ENCODE peak calls at places on chromosomes 2 and 18, in six cellular contexts. D, P, Z, V, H and J are unnamed samples.

GRCh38 chr2:226979004-226979403 is 143.2 kb downstream of the RHBDD1 start:
- DNase-seq in D (peak; percentile 84), P (no peak), Z (no peak), V (no peak), H (no peak), J (no peak)

GRCh38 chr18:50788284-50788683 is 31.5 kb downstream of the MRO start:
- DNase-seq in D (no peak), P (no peak), Z (no peak), V (no peak), H (no peak), J (no peak)

GRCh38 chr18:3411327-3411726 is 38.6 kb upstream of the TGIF1 start:
- DNase-seq in D (no peak), P (no peak), Z (no peak), V (no peak), H (no peak), J (no peak)

GRCh38 chr2:239109041-239109915 is 261.4 kb downstream of the TWIST2 start:
- DNase-seq in D (no peak), P (no peak), Z (peak; percentile 7), V (no peak), H (no peak), J (no peak)

GRCh38 chr2:10329880-10330699 is 27.4 kb downstream of the HPCAL1 start:
- DNase-seq in D (no peak), P (no peak), Z (peak; percentile 83), V (peak; percentile 78), H (peak; percentile 65), J (no peak)

GRCh38 chr2:45935791-45936622 is 284.5 kb downstream of the PRKCE start:
- DNase-seq in D (peak; percentile 88), P (no peak), Z (peak; percentile 90), V (peak; percentile 79), H (peak; percentile 95), J (peak; percentile 86)

GRCh38 chr18:24011095-24011917 is 3.2 kb upstream of the TTC39C start:
- DNase-seq in D (no peak), P (no peak), Z (no peak), V (no peak), H (no peak), J (no peak)

GRCh38 chr2:6986251-6986893 is 69.2 kb downstream of the RNF144A start:
- DNase-seq in D (peak; percentile 19), P (no peak), Z (peak; percentile 7), V (no peak), H (no peak), J (peak; percentile 78)

GRCh38 chr18:55268146-55268545 is 308.9 kb upstream of the CCDC68 start:
- DNase-seq in D (no peak), P (peak; percentile 94), Z (peak; percentile 31), V (no peak), H (no peak), J (no peak)

GRCh38 chr2:113010088-113010487 is 4.8 kb downstream of the IL36A start:
- DNase-seq in D (no peak), P (no peak), Z (no peak), V (no peak), H (no peak), J (no peak)

GRCh38 chr18:10453885-10454772 is at the start of gene APCDD1:
- DNase-seq in D (no peak), P (no peak), Z (no peak), V (peak; percentile 21), H (peak; percentile 7), J (peak; percentile 57)

GRCh38 chr2:8577573-8577972 is 104.3 kb upstream of the ID2 start:
- DNase-seq in D (no peak), P (no peak), Z (no peak), V (no peak), H (no peak), J (no peak)

GRCh38 chr2:172372436-172372835 is 55.0 kb upstream of the ITGA6 start:
- DNase-seq in D (no peak), P (no peak), Z (no peak), V (no peak), H (no peak), J (no peak)

GRCh38 chr2:184679219-184680018 is 81.1 kb downstream of the ZNF804A start:
- DNase-seq in D (no peak), P (no peak), Z (no peak), V (no peak), H (no peak), J (no peak)

GRCh38 chr18:24432618-24433017 is 6.1 kb downstream of the IMPACT start:
- DNase-seq in D (no peak), P (no peak), Z (no peak), V (no peak), H (no peak), J (peak; percentile 70)

GRCh38 chr18:79490593-79491551 is 95.1 kb downstream of the NFATC1 start:
- DNase-seq in D (no peak), P (no peak), Z (no peak), V (no peak), H (no peak), J (no peak)

GRCh38 chr2:230909841-230910545 is 15.0 kb downstream of the GPR55 start:
- DNase-seq in D (no peak), P (no peak), Z (no peak), V (no peak), H (no peak), J (no peak)

GRCh38 chr2:230758566-230759480 is 46.2 kb downstream of the CAB39 start:
- DNase-seq in D (no peak), P (no peak), Z (no peak), V (no peak), H (no peak), J (peak; percentile 82)

GRCh38 chr18:26723986-26724385 is 141.5 kb downstream of the AQP4 start:
- DNase-seq in D (no peak), P (no peak), Z (no peak), V (no peak), H (no peak), J (peak; percentile 71)

GRCh38 chr2:160429248-160430000 is 64.2 kb downstream of the RBMS1 start:
- DNase-seq in D (peak; percentile 34), P (no peak), Z (peak; percentile 77), V (peak; percentile 52), H (no peak), J (peak; percentile 83)

GRCh38 chr2:69184224-69184623 is 171.2 kb downstream of the ANTXR1 start:
- DNase-seq in D (no peak), P (no peak), Z (no peak), V (no peak), H (no peak), J (no peak)

GRCh38 chr2:25371253-25372241 is 29.8 kb upstream of the DNMT3A start:
- DNase-seq in D (no peak), P (no peak), Z (no peak), V (no peak), H (no peak), J (no peak)

GRCh38 chr2:156334496-156335478 is 2.3 kb upstream of the NR4A2 start:
- DNase-seq in D (peak; percentile 92), P (no peak), Z (peak; percentile 90), V (peak; percentile 18), H (peak; percentile 71), J (no peak)

GRCh38 chr2:134361648-134362047 is 107.8 kb downstream of the MGAT5 start:
- DNase-seq in D (no peak), P (no peak), Z (no peak), V (peak; percentile 25), H (no peak), J (no peak)

GRCh38 chr2:143217512-143218136 is 88.4 kb downstream of the ARHGAP15 start:
- DNase-seq in D (peak; percentile 18), P (no peak), Z (no peak), V (no peak), H (no peak), J (peak; percentile 68)

DNA sequence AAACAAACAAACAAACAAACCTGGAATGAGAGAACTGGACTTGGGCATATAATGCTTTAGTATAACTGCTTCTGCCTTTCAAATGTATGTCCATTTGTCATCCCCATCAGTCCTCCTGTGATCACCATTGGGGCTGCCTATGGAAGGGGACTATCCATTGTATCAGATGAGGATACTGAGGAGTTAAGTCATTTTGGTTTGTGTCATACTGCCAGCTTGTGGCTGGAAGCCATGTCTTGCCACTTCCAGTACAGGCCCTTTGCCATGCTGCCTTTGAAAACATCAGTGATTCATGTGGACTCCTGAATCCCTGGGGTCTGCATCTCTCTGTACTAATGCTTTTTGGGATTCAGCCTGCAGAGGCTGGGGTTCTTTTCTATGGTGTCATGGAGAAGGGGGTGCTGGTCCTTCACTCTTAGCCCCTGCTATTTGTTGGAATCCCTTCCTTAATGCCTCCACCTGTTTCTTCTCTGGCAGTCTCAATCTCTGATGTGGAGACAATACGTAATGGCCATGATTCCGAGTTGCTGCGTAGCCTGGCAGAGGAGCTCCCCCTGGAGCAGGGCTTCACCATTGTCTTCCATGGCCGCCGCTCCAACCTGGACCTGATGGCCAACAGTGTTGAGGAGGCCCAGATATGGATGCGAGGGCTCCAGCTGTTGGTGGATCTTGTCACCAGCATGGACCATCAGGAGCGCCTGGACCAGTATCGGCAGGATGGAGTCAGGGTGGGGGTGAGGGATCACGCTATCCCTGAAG is 10.6 kb downstream of the PLCD4 start:
- DNase-seq in D (no peak), P (no peak), Z (no peak), V (peak; percentile 18), H (no peak), J (peak; percentile 37)
- TF ChIP-seq CTCF in D (peak; percentile 13), P (peak; percentile 21), Z (no peak), V (peak; percentile 44), H (no peak), J (no peak)

GRCh38 chr18:48657446-48658120 is 118.8 kb downstream of the CTIF start:
- DNase-seq in D (no peak), P (no peak), Z (no peak), V (no peak), H (no peak), J (no peak)
- TF ChIP-seq MYC in D (no peak), P (no peak), Z (no peak), V (no peak), H (no peak), J (no peak)

GRCh38 chr2:3491716-3492474 is 27.4 kb downstream of the ADI1 start:
- DNase-seq in D (no peak), P (no peak), Z (no peak), V (no peak), H (no peak), J (no peak)
- TF ChIP-seq CTCF in D (no peak), P (no peak), Z (no peak), V (no peak), H (no peak), J (no peak)

GRCh38 chr18:59551902-59552635 is 145.2 kb downstream of the CCBE1 start:
- DNase-seq in D (no peak), P (no peak), Z (no peak), V (no peak), H (no peak), J (no peak)

GRCh38 chr18:59546164-59546563 is 151.1 kb downstream of the CCBE1 start:
- DNase-seq in D (peak; percentile 69), P (no peak), Z (no peak), V (no peak), H (no peak), J (no peak)

GRCh38 chr18:59553273-59553672 is 143.9 kb downstream of the CCBE1 start:
- DNase-seq in D (no peak), P (no peak), Z (no peak), V (no peak), H (no peak), J (no peak)

GRCh38 chr18:59549797-59550516 is 147.3 kb downstream of the CCBE1 start:
- DNase-seq in D (no peak), P (no peak), Z (no peak), V (no peak), H (no peak), J (no peak)

DNA sequence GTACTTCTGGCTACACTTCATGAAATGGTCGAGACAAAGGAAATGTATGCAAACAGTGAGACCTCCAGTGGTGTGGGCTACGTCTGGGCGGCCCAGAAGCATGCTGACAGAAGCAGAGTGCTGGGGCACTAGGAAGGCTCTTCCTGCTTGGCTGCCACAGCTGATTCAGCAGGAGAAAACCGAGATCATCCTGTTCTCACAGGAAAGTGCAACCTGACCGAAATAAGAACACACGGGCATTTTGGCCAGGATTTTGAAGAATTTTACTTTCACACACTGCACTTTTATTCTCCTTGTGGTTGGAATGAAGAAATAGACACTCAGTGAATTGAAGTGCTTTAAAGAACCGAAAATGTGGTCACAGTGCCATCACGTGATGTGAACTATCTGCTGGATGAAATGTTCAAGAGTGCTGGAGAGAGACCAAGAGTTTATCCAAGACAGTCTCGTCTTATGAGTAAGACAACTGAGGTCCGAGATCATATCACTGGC is 149.5 kb downstream of the CCBE1 start:
- DNase-seq in D (peak; percentile 17), P (no peak), Z (no peak), V (no peak), H (no peak), J (no peak)
- TF ChIP-seq MYC in D (no peak), P (no peak), Z (no peak), V (no peak), H (no peak), J (no peak)